ENCODE peak calls at places on chromosomes 6 and 20, in seven cellular contexts. Q is EH; I is T-cell; Z is AG10803; W is activated naive CD8-positive, alpha-beta T cell treated with anti-CD3 and anti-CD28 coated beads, Interleukin-2, amount 50 U/mL, for 16 hours; O is LoVo; N is NCI-H2081. R is an unnamed sample.

GRCh38 chr6:167554854-167555253 is 230.0 kb downstream of the TTLL2 start:
- DNase-seq in Q (no peak), I (no peak), Z (no peak), W (no peak), O (no peak), N (no peak), R (no peak)

GRCh38 chr6:36682328-36683144 is 4.0 kb downstream of the CDKN1A start:
- DNase-seq in Q (peak; percentile 47), I (peak; percentile 38), Z (peak; percentile 42), W (no peak), O (peak; percentile 64), N (peak; percentile 97), R (peak; percentile 73)

GRCh38 chr6:22250486-22250885 is 46.4 kb downstream of the PRL start:
- DNase-seq in Q (no peak), I (no peak), Z (no peak), W (no peak), O (no peak), N (peak; percentile 80), R (no peak)

GRCh38 chr20:64105846-64106434 is 1.4 kb downstream of the NPBWR2 start:
- DNase-seq in Q (no peak), I (no peak), Z (no peak), W (no peak), O (no peak), N (no peak), R (no peak)

GRCh38 chr6:33801611-33802010 is 2.2 kb downstream of the MLN start:
- DNase-seq in Q (no peak), I (no peak), Z (no peak), W (no peak), O (no peak), N (no peak), R (no peak)

GRCh38 chr6:37688088-37688850 is 9.4 kb downstream of the MDGA1 start:
- DNase-seq in Q (no peak), I (no peak), Z (no peak), W (no peak), O (no peak), N (peak; percentile 63), R (no peak)

GRCh38 chr6:7784706-7785105 is 58.8 kb downstream of the BMP6 start:
- DNase-seq in Q (no peak), I (no peak), Z (no peak), W (no peak), O (no peak), N (no peak), R (no peak)

GRCh38 chr6:52498538-52499017 is 78.3 kb downstream of the TRAM2 start:
- DNase-seq in Q (no peak), I (no peak), Z (peak; percentile 56), W (no peak), O (no peak), N (no peak), R (no peak)

GRCh38 chr6:165889636-165890403 is 226.8 kb upstream of the PDE10A start:
- DNase-seq in Q (peak; percentile 20), I (no peak), Z (peak; percentile 47), W (no peak), O (no peak), N (no peak), R (peak; percentile 48)

GRCh38 chr20:24762791-24763350 is 186.2 kb upstream of the CST7 start:
- DNase-seq in Q (no peak), I (no peak), Z (no peak), W (no peak), O (no peak), N (no peak), R (no peak)

GRCh38 chr6:163405412-163406309 is 8.9 kb upstream of the QKI start:
- DNase-seq in Q (peak; percentile 44), I (no peak), Z (peak; percentile 43), W (no peak), O (no peak), N (no peak), R (no peak)

GRCh38 chr6:90121982-90122381 is 174.7 kb downstream of the BACH2 start:
- DNase-seq in Q (peak; percentile 62), I (no peak), Z (no peak), W (no peak), O (no peak), N (no peak), R (no peak)

GRCh38 chr6:63526931-63527330 is 45.3 kb upstream of the LOC128125822 start:
- DNase-seq in Q (no peak), I (no peak), Z (no peak), W (no peak), O (no peak), N (no peak), R (no peak)

GRCh38 chr6:106165885-106166485 is 79.8 kb downstream of the PRDM1 start:
- DNase-seq in Q (no peak), I (no peak), Z (no peak), W (no peak), O (peak; percentile 67), N (no peak), R (peak; percentile 43)

GRCh38 chr6:160469153-160469552 is 121.0 kb downstream of the SLC22A3 start:
- DNase-seq in Q (no peak), I (no peak), Z (no peak), W (no peak), O (no peak), N (no peak), R (no peak)

GRCh38 chr6:2081155-2082138 is 164.0 kb downstream of the GMDS start:
- DNase-seq in Q (no peak), I (no peak), Z (no peak), W (no peak), O (no peak), N (no peak), R (no peak)

GRCh38 chr6:142551145-142551811 is 249.5 kb downstream of the ADGRG6 start:
- DNase-seq in Q (peak; percentile 48), I (peak; percentile 25), Z (peak; percentile 23), W (peak; percentile 7), O (peak; percentile 62), N (peak; percentile 47), R (peak; percentile 68)

GRCh38 chr6:42276008-42276890 is 58.6 kb upstream of the MRPS10 start:
- DNase-seq in Q (no peak), I (no peak), Z (no peak), W (no peak), O (no peak), N (no peak), R (no peak)

GRCh38 chr6:137717074-137718073 is 149.7 kb upstream of the TNFAIP3 start:
- DNase-seq in Q (no peak), I (peak; percentile 88), Z (no peak), W (no peak), O (no peak), N (peak; percentile 44), R (peak; percentile 74)

GRCh38 chr6:108673602-108674001 is 112.9 kb downstream of the FOXO3 start:
- DNase-seq in Q (no peak), I (no peak), Z (no peak), W (no peak), O (peak; percentile 65), N (no peak), R (peak; percentile 79)

GRCh38 chr20:37378785-37379598 is 33.1 kb downstream of the SRC start:
- DNase-seq in Q (peak; percentile 58), I (no peak), Z (peak; percentile 19), W (no peak), O (no peak), N (no peak), R (no peak)

GRCh38 chr6:45132059-45132458 is 196.1 kb upstream of the RUNX2 start:
- DNase-seq in Q (peak; percentile 64), I (no peak), Z (peak; percentile 35), W (no peak), O (peak; percentile 21), N (no peak), R (no peak)

GRCh38 chr6:140897804-140898573 is 1234.7 kb upstream of the GJE1 start:
- DNase-seq in Q (no peak), I (no peak), Z (no peak), W (no peak), O (peak; percentile 53), N (no peak), R (peak; percentile 28)

GRCh38 chr6:124590001-124590400 is 372.2 kb upstream of the RNF217 start:
- DNase-seq in Q (no peak), I (no peak), Z (no peak), W (no peak), O (no peak), N (no peak), R (no peak)

GRCh38 chr20:6705106-6705766 is 62.2 kb upstream of the BMP2 start:
- DNase-seq in Q (peak; percentile 92), I (no peak), Z (no peak), W (no peak), O (peak; percentile 35), N (no peak), R (peak; percentile 6)

GRCh38 chr20:35145141-35145564 is 2.0 kb downstream of the EDEM2 start:
- DNase-seq in Q (peak; percentile 60), I (peak; percentile 10), Z (peak; percentile 61), W (no peak), O (peak; percentile 47), N (peak; percentile 83), R (peak; percentile 85)

GRCh38 chr20:13670160-13670559 is 31.4 kb upstream of the TASP1 start:
- DNase-seq in Q (no peak), I (no peak), Z (no peak), W (no peak), O (no peak), N (no peak), R (no peak)

GRCh38 chr6:131937703-131938631 is 13.2 kb downstream of the CCN2 start:
- DNase-seq in Q (peak; percentile 93), I (no peak), Z (peak; percentile 93), W (no peak), O (no peak), N (peak; percentile 8), R (no peak)

GRCh38 chr6:2030682-2031244 is 214.6 kb downstream of the GMDS start:
- DNase-seq in Q (no peak), I (no peak), Z (no peak), W (no peak), O (no peak), N (peak; percentile 46), R (no peak)

GRCh38 chr6:41416165-41416837 is 80.9 kb downstream of the NCR2 start:
- DNase-seq in Q (no peak), I (no peak), Z (no peak), W (no peak), O (no peak), N (no peak), R (no peak)

GRCh38 chr6:28920281-28920680 is 3.5 kb downstream of the TRIM27 start:
- DNase-seq in Q (no peak), I (no peak), Z (no peak), W (no peak), O (no peak), N (no peak), R (no peak)